ENCODE peak calls at places on chromosomes 12 and 14, in five cellular contexts. F, Y, X, D and Z are unnamed samples.

GRCh38 chr12:67981236-67982164 is 7.7 kb upstream of the IFNG-AS1 start:
- DNase-seq in D (no peak), X (no peak), Y (no peak), F (no peak), Z (no peak)

GRCh38 chr12:46553911-46554310 is 181.3 kb upstream of the SLC38A2 start:
- DNase-seq in F (no peak), Y (no peak), D (no peak), X (no peak), Z (no peak)

GRCh38 chr14:102775855-102776760 is 1.1 kb upstream of the TRAF3 start:
- DNase-seq in Y (peak; percentile 72), X (no peak), D (no peak), F (peak; percentile 67), Z (no peak)

GRCh38 chr14:38137005-38137404 is 70.7 kb upstream of the SSTR1 start:
- DNase-seq in F (no peak), D (no peak), X (no peak), Y (no peak), Z (no peak)

GRCh38 chr12:96403870-96404269 is 3.6 kb upstream of the CDK17 start:
- DNase-seq in X (peak; percentile 24), F (no peak), D (no peak), Y (no peak), Z (no peak)

GRCh38 chr12:64175254-64175945 is 46.7 kb downstream of the KICS2 start:
- DNase-seq in F (no peak), D (no peak), Y (no peak), X (no peak), Z (no peak)

GRCh38 chr12:22658214-22658613 is 33.2 kb downstream of the ETNK1 start:
- DNase-seq in X (no peak), Y (no peak), F (no peak), D (no peak), Z (no peak)

GRCh38 chr12:125773033-125773432 is 707.8 kb downstream of the AACS start:
- DNase-seq in Y (peak; percentile 14), F (no peak), X (peak; percentile 77), D (no peak), Z (no peak)

GRCh38 chr12:26938660-26939185 is 453 bp downstream of the FGFR1OP2 start:
- DNase-seq in X (peak; percentile 63), F (peak; percentile 45), D (no peak), Y (no peak), Z (no peak)

GRCh38 chr12:1939745-1940607 is 21.5 kb upstream of the CACNA2D4 start:
- DNase-seq in Y (peak; percentile 88), F (peak; percentile 95), D (peak; percentile 86), X (peak; percentile 80), Z (peak; percentile 85)

GRCh38 chr14:102568115-102568614 is 24.3 kb upstream of the RCOR1 start:
- DNase-seq in D (no peak), F (peak; percentile 63), X (peak; percentile 77), Y (peak; percentile 65), Z (no peak)

GRCh38 chr14:98775892-98776291 is 496.1 kb downstream of the BCL11B start:
- DNase-seq in F (no peak), Y (no peak), X (no peak), D (no peak), Z (no peak)

GRCh38 chr14:23047042-23047634 is 5.1 kb downstream of the PSMB11 start:
- DNase-seq in Y (no peak), X (no peak), D (no peak), F (no peak), Z (no peak)

GRCh38 chr14:32078030-32078793 is 1.1 kb downstream of the ARHGAP5 start:
- DNase-seq in D (peak; percentile 33), F (peak; percentile 45), Y (peak; percentile 64), X (peak; percentile 8), Z (peak; percentile 11)

GRCh38 chr14:89598548-89599186 is 181.6 kb upstream of the FOXN3 start:
- DNase-seq in F (no peak), D (no peak), Y (no peak), X (peak; percentile 44), Z (no peak)

GRCh38 chr14:76307786-76308780 is 67.9 kb upstream of the ESRRB start:
- DNase-seq in Y (no peak), X (no peak), D (no peak), F (no peak), Z (no peak)

GRCh38 chr12:115632323-115632722 is 645.2 kb downstream of the MED13L start:
- DNase-seq in D (no peak), Y (no peak), X (no peak), F (no peak), Z (no peak)
- TF ChIP-seq CTCF in D (peak; percentile 53), Y (peak; percentile 34), X (peak; percentile 35), F (no peak), Z (peak; percentile 37)

GRCh38 chr12:132427999-132428871 is 61.7 kb upstream of the FBRSL1 start:
- DNase-seq in Y (peak; percentile 67), D (no peak), X (no peak), F (no peak), Z (no peak)
- TF ChIP-seq CTCF in Y (no peak), D (no peak), X (no peak), F (no peak), Z (no peak)

DNA sequence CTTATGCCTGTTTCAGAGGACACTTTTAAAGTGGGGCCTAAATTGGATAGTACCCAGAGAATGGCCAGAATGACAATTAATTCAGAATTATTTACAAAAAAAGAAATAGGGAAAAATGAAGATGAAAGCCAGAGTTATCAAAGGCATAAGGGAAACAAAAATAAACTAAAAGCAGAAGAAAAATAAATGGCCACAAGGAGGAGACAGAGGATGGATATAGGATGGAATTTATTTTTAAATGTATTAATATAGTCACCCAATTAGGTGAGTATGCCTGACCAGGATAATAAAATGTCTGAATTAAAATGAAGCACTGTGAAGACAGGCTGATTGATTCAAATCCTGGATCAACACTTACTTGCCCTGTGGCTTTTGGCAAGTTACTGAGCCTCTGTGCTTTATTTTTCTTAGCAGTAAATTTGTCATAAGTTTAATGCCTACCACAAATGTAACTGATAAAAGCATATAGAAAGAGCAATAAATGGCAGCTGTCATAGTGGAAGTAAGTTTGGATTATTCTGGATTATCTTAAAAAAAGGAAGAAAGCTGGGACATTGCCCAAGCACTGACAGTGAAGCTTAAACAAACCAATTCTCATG is 3.4 kb downstream of the CLEC9A start:
- DNase-seq in D (no peak), F (no peak), X (peak; percentile 9), Y (no peak), Z (no peak)
- TF ChIP-seq CTCF in D (peak; percentile 69), F (peak; percentile 25), X (peak; percentile 81), Y (peak; percentile 67), Z (peak; percentile 88)

DNA sequence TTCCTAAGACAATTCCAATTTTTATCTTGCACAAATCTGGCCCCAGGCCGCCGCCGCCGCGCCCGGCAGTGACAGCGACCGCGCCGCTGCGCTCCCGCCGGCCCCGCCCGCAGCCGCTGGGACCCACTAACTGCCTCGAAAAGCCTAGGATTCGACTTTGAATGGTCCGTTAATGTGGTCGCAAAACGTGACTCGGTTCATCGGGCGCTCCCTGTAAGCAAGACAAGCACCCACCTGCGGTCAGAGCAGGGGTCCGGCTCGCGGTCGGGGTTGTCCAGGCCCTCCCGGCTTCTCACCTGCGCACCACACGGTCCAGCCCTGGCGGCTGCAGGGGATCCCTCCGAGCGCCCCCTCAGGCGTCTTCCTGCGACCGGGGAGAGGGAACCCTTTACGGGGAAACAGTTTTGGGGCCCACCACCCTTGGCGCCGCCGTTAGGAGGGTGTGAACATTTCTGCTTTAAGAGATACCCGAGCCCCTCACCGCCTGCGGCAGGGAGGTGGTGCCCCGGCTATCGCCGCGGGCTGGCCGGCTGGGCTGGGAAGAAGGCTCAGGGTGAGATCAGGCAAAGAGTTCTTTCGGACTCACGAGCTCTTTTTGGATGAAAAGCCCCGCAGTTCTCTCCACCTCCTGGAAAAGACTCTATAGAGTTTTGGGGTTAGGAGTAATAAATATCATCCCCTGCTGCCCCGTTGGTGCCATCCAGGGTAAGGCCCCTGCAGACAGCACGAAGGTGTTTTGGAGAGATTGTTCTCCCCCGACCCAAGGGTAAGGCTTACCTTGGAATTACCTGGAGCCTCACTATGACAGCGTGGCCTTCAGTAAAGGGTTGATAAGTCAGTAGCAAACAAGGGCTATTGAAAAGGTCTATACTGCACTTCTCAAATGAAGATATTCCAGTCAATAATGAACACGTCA is 13.6 kb upstream of the FOXJ2 start:
- DNase-seq in Y (no peak), X (peak; percentile 85), D (no peak), F (no peak), Z (peak; percentile 57)
- TF ChIP-seq CTCF in Y (no peak), X (peak; percentile 51), D (no peak), F (no peak), Z (no peak)

GRCh38 chr12:103877288-103877687 is 36.3 kb upstream of the NT5DC3 start:
- DNase-seq in D (no peak), X (no peak), F (no peak), Y (no peak), Z (no peak)
- TF ChIP-seq CTCF in D (no peak), X (no peak), F (no peak), Y (no peak), Z (no peak)

GRCh38 chr14:44662250-44662891 is 155.3 kb upstream of the FSCB start:
- DNase-seq in X (no peak), Y (no peak), F (no peak), D (no peak), Z (no peak)

GRCh38 chr14:44657153-44657552 is 150.1 kb upstream of the FSCB start:
- DNase-seq in X (no peak), F (no peak), Y (no peak), D (no peak), Z (no peak)

GRCh38 chr14:44658389-44658696 is 151.3 kb upstream of the FSCB start:
- DNase-seq in D (no peak), X (no peak), Y (no peak), F (no peak), Z (no peak)

GRCh38 chr14:44652640-44653039 is 145.6 kb upstream of the FSCB start:
- DNase-seq in X (no peak), F (no peak), D (no peak), Y (no peak), Z (no peak)

GRCh38 chr14:44657688-44658388 is 150.8 kb upstream of the FSCB start:
- DNase-seq in D (no peak), Y (peak; percentile 60), X (no peak), F (no peak), Z (peak; percentile 12)
- TF ChIP-seq CTCF in D (peak; percentile 37), Y (peak; percentile 84), X (peak; percentile 37), F (peak; percentile 12), Z (no peak)

GRCh38 chr12:6613776-6614512 is 6.8 kb upstream of the CHD4 start:
- DNase-seq in Y (peak; percentile 98), X (peak; percentile 42), D (peak; percentile 89), F (peak; percentile 91), Z (peak; percentile 62)
- TF ChIP-seq CTCF in Y (peak; percentile 16), X (peak; percentile 48), D (no peak), F (no peak), Z (no peak)

GRCh38 chr14:69287096-69287991 is 27.4 kb downstream of the GALNT16 start:
- DNase-seq in F (no peak), X (no peak), D (no peak), Y (peak; percentile 29), Z (no peak)

GRCh38 chr14:69289811-69290520 is 30.0 kb downstream of the GALNT16 start:
- DNase-seq in D (no peak), Y (no peak), F (no peak), X (no peak), Z (no peak)

GRCh38 chr14:69288956-69289705 is 29.2 kb downstream of the GALNT16 start:
- DNase-seq in Y (no peak), F (no peak), D (no peak), X (no peak), Z (no peak)

GRCh38 chr14:69285661-69286255 is 25.8 kb downstream of the GALNT16 start:
- DNase-seq in D (no peak), X (no peak), Y (no peak), F (no peak), Z (no peak)

GRCh38 chr14:69288001-69288771 is 28.2 kb downstream of the GALNT16 start:
- DNase-seq in Y (no peak), X (no peak), F (peak; percentile 31), D (peak; percentile 37), Z (peak; percentile 23)
- TF ChIP-seq CTCF in Y (peak; percentile 23), X (peak; percentile 27), F (no peak), D (peak; percentile 64), Z (no peak)